ENCODE peak calls at places on chromosomes 4 and X, in five cellular contexts. R is aorta; K is prostate gland; C is CD4-positive, alpha-beta memory T cell; T is H1. S is an unnamed sample.

GRCh38 chr4:9913846-9914245 is 107.5 kb downstream of the SLC2A9 start:
- DNase-seq in C (no peak), R (no peak), K (no peak), T (no peak), S (no peak)

GRCh38 chr4:163166041-163166579 is 580 bp downstream of the NAF1 start:
- DNase-seq in T (peak; percentile 77), K (peak; percentile 20), C (peak; percentile 66), R (peak; percentile 67), S (peak; percentile 32)

GRCh38 chr4:83974111-83974789 is 438.3 kb downstream of the GPAT3 start:
- DNase-seq in C (no peak), T (no peak), R (no peak), K (no peak), S (no peak)

GRCh38 chrX:41145920-41146608 is 60.8 kb downstream of the USP9X start:
- DNase-seq in R (no peak), C (no peak), K (no peak), T (no peak), S (no peak)

GRCh38 chr4:48153791-48154550 is 19.9 kb upstream of the TXK start:
- DNase-seq in R (no peak), T (no peak), K (no peak), C (no peak), S (no peak)

GRCh38 chr4:13484749-13485345 is 707 bp upstream of the RAB28 start:
- DNase-seq in K (no peak), R (no peak), T (no peak), C (no peak), S (no peak)

GRCh38 chr4:55947254-55947882 is 1.4 kb upstream of the CEP135 start:
- DNase-seq in C (no peak), T (no peak), K (no peak), R (no peak), S (no peak)

GRCh38 chr4:119490335-119490734 is 138.3 kb downstream of the PDE5A start:
- DNase-seq in K (no peak), C (no peak), R (no peak), T (no peak), S (no peak)

GRCh38 chrX:38987135-38987780 is 186.0 kb downstream of the MID1IP1 start:
- DNase-seq in T (no peak), K (no peak), C (no peak), R (no peak), S (no peak)

GRCh38 chr4:5710962-5711478 is at the start of gene EVC:
- DNase-seq in K (peak; percentile 83), C (peak; percentile 8), T (peak; percentile 85), R (peak; percentile 92), S (peak; percentile 13)

GRCh38 chrX:115493015-115493414 is 68.0 kb upstream of the PLS3 start:
- DNase-seq in T (no peak), K (no peak), C (no peak), R (no peak), S (no peak)
- H3K9me3 ChIP-seq in T (no peaks in the 10 kb centered on the region), K (no peaks in the 10 kb centered on the region), C (no peaks in the 10 kb centered on the region), R (no peaks in the 10 kb centered on the region), S (no peaks in the 10 kb centered on the region)

GRCh38 chrX:153800177-153800722 is 5.8 kb downstream of the SSR4 start:
- DNase-seq in R (no peak), K (no peak), T (no peak), C (no peak), S (no peak)
- H3K9me3 ChIP-seq in R (no peaks in the 10 kb centered on the region), K (no peaks in the 10 kb centered on the region), T (no peaks in the 10 kb centered on the region), C (no peaks in the 10 kb centered on the region), S (no peaks in the 10 kb centered on the region)

GRCh38 chr4:113511944-113512343 is 249.6 kb downstream of the CAMK2D start:
- DNase-seq in R (no peak), C (no peak), T (no peak), K (no peak), S (no peak)

GRCh38 chr4:113509851-113510250 is 251.7 kb downstream of the CAMK2D start:
- DNase-seq in K (no peak), C (no peak), T (no peak), R (no peak), S (no peak)

GRCh38 chr4:113513376-113513775 is 248.2 kb downstream of the CAMK2D start:
- DNase-seq in R (no peak), C (no peak), T (no peak), K (no peak), S (no peak)

GRCh38 chr4:113512880-113513279 is 248.7 kb downstream of the CAMK2D start:
- DNase-seq in K (no peak), R (no peak), T (no peak), C (no peak), S (no peak)
- H3K9me3 ChIP-seq in K (no peaks in the 10 kb centered on the region), R (no peaks in the 10 kb centered on the region), T (no peaks in the 10 kb centered on the region), C (no peaks in the 10 kb centered on the region), S (no peaks in the 10 kb centered on the region)

GRCh38 chrX:989959-990510 is 222.4 kb downstream of the CRLF2 start:
- DNase-seq in K (no peak), R (peak; percentile 92), C (peak; percentile 87), T (no peak), S (peak; percentile 53)
- H3K9me3 ChIP-seq in K (no peaks in the 10 kb centered on the region), R (no peaks in the 10 kb centered on the region), C (no peaks in the 10 kb centered on the region), T (no peaks in the 10 kb centered on the region), S (no peaks in the 10 kb centered on the region)

GRCh38 chrX:1226249-1226648 is 13.8 kb upstream of the CRLF2 start:
- DNase-seq in K (no peak), C (no peak), R (no peak), T (no peak), S (no peak)

GRCh38 chrX:1223253-1223621 is 10.8 kb upstream of the CRLF2 start:
- DNase-seq in C (no peak), T (no peak), K (no peak), R (no peak), S (no peak)

GRCh38 chrX:1221296-1221845 is 8.9 kb upstream of the CRLF2 start:
- DNase-seq in C (no peak), T (no peak), R (no peak), K (no peak), S (no peak)

GRCh38 chrX:1224954-1225353 is 12.5 kb upstream of the CRLF2 start:
- DNase-seq in K (no peak), C (no peak), R (no peak), T (no peak), S (no peak)

DNA sequence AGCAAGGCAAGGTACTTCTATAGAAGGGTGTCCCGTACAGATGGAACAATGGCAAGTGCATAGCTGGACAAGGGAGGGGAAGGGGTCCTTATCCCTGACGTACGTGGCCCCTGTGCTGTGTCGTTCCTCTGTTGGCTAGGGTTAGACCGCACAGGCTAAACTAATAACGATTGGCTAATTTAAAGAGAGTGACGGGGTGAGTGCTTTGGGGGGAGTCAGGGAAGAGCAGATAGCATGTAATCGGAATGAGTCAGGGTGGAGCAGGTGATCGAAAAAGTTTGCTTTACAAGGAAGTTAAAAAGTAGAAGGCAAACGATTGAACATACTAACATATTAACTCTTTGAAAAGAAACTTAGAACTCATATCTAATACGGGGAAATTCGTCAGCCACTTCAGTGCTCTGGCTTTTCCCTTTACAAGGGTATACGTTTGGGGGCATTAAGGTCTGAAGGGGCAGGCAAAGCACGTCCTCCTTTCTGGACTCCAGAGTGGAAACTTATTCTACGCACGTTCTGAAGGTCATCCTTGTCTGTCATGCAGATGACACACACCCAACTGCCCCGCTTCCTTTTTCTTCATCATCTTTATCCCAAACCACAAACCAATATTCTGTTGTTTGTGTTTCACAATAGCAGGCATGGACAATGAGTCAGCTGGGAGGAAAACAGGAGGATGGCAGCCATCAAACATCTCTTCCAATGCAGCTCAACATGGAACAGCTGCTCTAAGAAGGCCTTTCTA is 10.2 kb upstream of the CRLF2 start:
- DNase-seq in R (no peak), C (no peak), K (no peak), T (no peak), S (no peak)
- H3K9me3 ChIP-seq in R (peaks cover 9% of the 10 kb centered on the region), C (no peaks in the 10 kb centered on the region), K (no peaks in the 10 kb centered on the region), T (peaks cover 13% of the 10 kb centered on the region), S (no peaks in the 10 kb centered on the region)

S was measured in T-helper 17 cell.